ENCODE peak calls at places on chromosomes 1 and 21, in seven cellular contexts. One of them, this sample, is unnamed.

GRCh38 chr1:180211860-180212229 is 18.2 kb upstream of the LHX4 start:
- DNase-seq in HCT116: no peak
- DNase-seq in K562: no peak
- DNase-seq in H1: no peak
- DNase-seq in Panc1: no peak
- DNase-seq in SK-N-SH: no peak
- DNase-seq in GM12878: no peak
- DNase-seq in this sample: no peak

GRCh38 chr1:51916587-51917405 is 38.3 kb upstream of the NRDC start:
- DNase-seq in HCT116: no peak
- DNase-seq in K562: no peak
- DNase-seq in H1: no peak
- DNase-seq in Panc1: no peak
- DNase-seq in SK-N-SH: peak
- DNase-seq in GM12878: no peak
- DNase-seq in this sample: no peak

GRCh38 chr1:240455228-240455821 is 156.6 kb downstream of the GREM2 start:
- DNase-seq in HCT116: no peak
- DNase-seq in K562: no peak
- DNase-seq in H1: no peak
- DNase-seq in Panc1: no peak
- DNase-seq in SK-N-SH: peak
- DNase-seq in GM12878: no peak
- DNase-seq in this sample: no peak

GRCh38 chr1:225554216-225554812 is 98.6 kb downstream of the ENAH start:
- DNase-seq in HCT116: peak
- DNase-seq in K562: peak
- DNase-seq in H1: no peak
- DNase-seq in Panc1: no peak
- DNase-seq in SK-N-SH: peak
- DNase-seq in GM12878: no peak
- DNase-seq in this sample: peak

GRCh38 chr1:78004719-78005346 is at the start of gene DNAJB4:
- DNase-seq in HCT116: peak
- DNase-seq in K562: peak
- DNase-seq in H1: no peak
- DNase-seq in Panc1: peak
- DNase-seq in SK-N-SH: peak
- DNase-seq in GM12878: peak
- DNase-seq in this sample: peak

GRCh38 chr1:15942661-15943514 is 33.0 kb downstream of the ZBTB17 start:
- DNase-seq in HCT116: no peak
- DNase-seq in K562: peak
- DNase-seq in H1: no peak
- DNase-seq in Panc1: no peak
- DNase-seq in SK-N-SH: no peak
- DNase-seq in GM12878: no peak
- DNase-seq in this sample: no peak

GRCh38 chr1:223364685-223365382 is 858 bp upstream of the SUSD4 start:
- DNase-seq in HCT116: no peak
- DNase-seq in K562: peak
- DNase-seq in H1: no peak
- DNase-seq in Panc1: no peak
- DNase-seq in SK-N-SH: no peak
- DNase-seq in GM12878: no peak
- DNase-seq in this sample: no peak

GRCh38 chr1:212024469-212025149 is 10.7 kb downstream of the INTS7 start:
- DNase-seq in HCT116: no peak
- DNase-seq in K562: no peak
- DNase-seq in H1: no peak
- DNase-seq in Panc1: no peak
- DNase-seq in SK-N-SH: no peak
- DNase-seq in GM12878: no peak
- DNase-seq in this sample: no peak

GRCh38 chr1:68178821-68179490 is 53.4 kb downstream of the WLS start:
- DNase-seq in HCT116: no peak
- DNase-seq in K562: no peak
- DNase-seq in H1: no peak
- DNase-seq in Panc1: peak
- DNase-seq in SK-N-SH: no peak
- DNase-seq in GM12878: peak
- DNase-seq in this sample: no peak

GRCh38 chr1:58932820-58933598 is 149.2 kb upstream of the JUN start:
- DNase-seq in HCT116: peak
- DNase-seq in K562: no peak
- DNase-seq in H1: no peak
- DNase-seq in Panc1: peak
- DNase-seq in SK-N-SH: no peak
- DNase-seq in GM12878: no peak
- DNase-seq in this sample: peak

GRCh38 chr1:45968941-45969666 is 163.3 kb downstream of the PIK3R3 start:
- DNase-seq in HCT116: no peak
- DNase-seq in K562: no peak
- DNase-seq in H1: no peak
- DNase-seq in Panc1: no peak
- DNase-seq in SK-N-SH: no peak
- DNase-seq in GM12878: no peak
- DNase-seq in this sample: peak

GRCh38 chr1:36351222-36351977 is 28.0 kb upstream of the EVA1B start:
- DNase-seq in HCT116: peak
- DNase-seq in K562: no peak
- DNase-seq in H1: no peak
- DNase-seq in Panc1: no peak
- DNase-seq in SK-N-SH: peak
- DNase-seq in GM12878: no peak
- DNase-seq in this sample: no peak

GRCh38 chr1:41102653-41103052 is 81.1 kb upstream of the SLFNL1 start:
- DNase-seq in HCT116: no peak
- DNase-seq in K562: no peak
- DNase-seq in H1: no peak
- DNase-seq in Panc1: no peak
- DNase-seq in SK-N-SH: no peak
- DNase-seq in GM12878: no peak
- DNase-seq in this sample: no peak

GRCh38 chr21:39669976-39670671 is 57.4 kb downstream of the B3GALT5 start:
- DNase-seq in HCT116: no peak
- DNase-seq in K562: no peak
- DNase-seq in H1: no peak
- DNase-seq in Panc1: no peak
- DNase-seq in SK-N-SH: no peak
- DNase-seq in GM12878: no peak
- DNase-seq in this sample: no peak

GRCh38 chr1:221310180-221310579 is 430.9 kb downstream of the HLX start:
- DNase-seq in HCT116: no peak
- DNase-seq in K562: no peak
- DNase-seq in H1: no peak
- DNase-seq in Panc1: no peak
- DNase-seq in SK-N-SH: no peak
- DNase-seq in GM12878: no peak
- DNase-seq in this sample: no peak

GRCh38 chr1:85450832-85451231 is 14.1 kb downstream of the DDAH1 start:
- DNase-seq in HCT116: peak
- DNase-seq in K562: no peak
- DNase-seq in H1: no peak
- DNase-seq in Panc1: no peak
- DNase-seq in SK-N-SH: no peak
- DNase-seq in GM12878: no peak
- DNase-seq in this sample: no peak

GRCh38 chr1:14113841-14114567 is 414.0 kb downstream of the PRDM2 start:
- DNase-seq in HCT116: no peak
- DNase-seq in K562: peak
- DNase-seq in H1: peak
- DNase-seq in Panc1: no peak
- DNase-seq in SK-N-SH: peak
- DNase-seq in GM12878: no peak
- DNase-seq in this sample: no peak

GRCh38 chr1:21397813-21398188 is 42.1 kb upstream of the NBPF3 start:
- DNase-seq in HCT116: no peak
- DNase-seq in K562: peak
- DNase-seq in H1: no peak
- DNase-seq in Panc1: no peak
- DNase-seq in SK-N-SH: no peak
- DNase-seq in GM12878: no peak
- DNase-seq in this sample: no peak
- TF ChIP-seq SIN3A in HCT116: no peak
- TF ChIP-seq SIN3A in K562: no peak
- TF ChIP-seq SIN3A in H1: no peak
- TF ChIP-seq SIN3A in Panc1: no peak
- TF ChIP-seq SIN3A in SK-N-SH: no peak
- TF ChIP-seq SIN3A in GM12878: no peak
- TF ChIP-seq SIN3A in this sample: no peak

GRCh38 chr21:18147678-18148077 is 97.0 kb upstream of the CHODL start:
- DNase-seq in HCT116: no peak
- DNase-seq in K562: no peak
- DNase-seq in H1: no peak
- DNase-seq in Panc1: no peak
- DNase-seq in SK-N-SH: no peak
- DNase-seq in GM12878: no peak
- DNase-seq in this sample: no peak

GRCh38 chr21:18153063-18153462 is 91.6 kb upstream of the CHODL start:
- DNase-seq in HCT116: no peak
- DNase-seq in K562: no peak
- DNase-seq in H1: no peak
- DNase-seq in Panc1: no peak
- DNase-seq in SK-N-SH: no peak
- DNase-seq in GM12878: no peak
- DNase-seq in this sample: no peak

GRCh38 chr21:18155508-18156193 is 89.0 kb upstream of the CHODL start:
- DNase-seq in HCT116: no peak
- DNase-seq in K562: no peak
- DNase-seq in H1: no peak
- DNase-seq in Panc1: no peak
- DNase-seq in SK-N-SH: no peak
- DNase-seq in GM12878: no peak
- DNase-seq in this sample: no peak

DNA sequence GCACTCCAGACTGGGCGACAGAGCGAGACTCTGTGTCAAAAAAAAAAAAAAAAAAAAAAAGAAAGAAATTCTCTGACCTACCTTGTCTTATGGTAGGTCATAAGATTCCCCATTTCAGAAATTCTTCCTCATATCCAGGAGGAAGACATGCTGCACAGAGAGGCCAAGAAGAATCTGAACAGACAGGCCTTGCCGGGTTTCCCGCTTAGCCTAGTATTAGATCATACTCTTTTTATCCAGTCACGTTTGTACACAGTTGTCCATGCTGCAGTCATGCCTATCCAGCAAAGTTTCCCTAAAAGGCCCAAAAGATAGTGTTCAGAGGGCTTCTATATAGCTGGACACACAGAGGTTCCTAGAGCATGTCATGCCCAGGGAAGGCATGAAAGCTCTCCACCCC is 93.6 kb upstream of the CHODL start:
- DNase-seq in HCT116: no peak
- DNase-seq in K562: no peak
- DNase-seq in H1: no peak
- DNase-seq in Panc1: no peak
- DNase-seq in SK-N-SH: no peak
- DNase-seq in GM12878: no peak
- DNase-seq in this sample: no peak
- TF ChIP-seq SIN3A in HCT116: no peak
- TF ChIP-seq SIN3A in K562: no peak
- TF ChIP-seq SIN3A in H1: no peak
- TF ChIP-seq SIN3A in Panc1: no peak
- TF ChIP-seq SIN3A in SK-N-SH: no peak
- TF ChIP-seq SIN3A in GM12878: no peak
- TF ChIP-seq SIN3A in this sample: no peak

GRCh38 chr1:204077979-204078696 is 5.2 kb downstream of the SOX13 start:
- DNase-seq in HCT116: no peak
- DNase-seq in K562: no peak
- DNase-seq in H1: peak
- DNase-seq in Panc1: no peak
- DNase-seq in SK-N-SH: no peak
- DNase-seq in GM12878: no peak
- DNase-seq in this sample: peak
- TF ChIP-seq SIN3A in HCT116: no peak
- TF ChIP-seq SIN3A in K562: no peak
- TF ChIP-seq SIN3A in H1: no peak
- TF ChIP-seq SIN3A in Panc1: no peak
- TF ChIP-seq SIN3A in SK-N-SH: no peak
- TF ChIP-seq SIN3A in GM12878: no peak
- TF ChIP-seq SIN3A in this sample: no peak

GRCh38 chr1:198667796-198668195 is 29.0 kb downstream of the PTPRC start:
- DNase-seq in HCT116: no peak
- DNase-seq in K562: no peak
- DNase-seq in H1: no peak
- DNase-seq in Panc1: no peak
- DNase-seq in SK-N-SH: no peak
- DNase-seq in GM12878: no peak
- DNase-seq in this sample: no peak

GRCh38 chr1:198669771-198670170 is 30.9 kb downstream of the PTPRC start:
- DNase-seq in HCT116: no peak
- DNase-seq in K562: no peak
- DNase-seq in H1: no peak
- DNase-seq in Panc1: no peak
- DNase-seq in SK-N-SH: no peak
- DNase-seq in GM12878: no peak
- DNase-seq in this sample: no peak

GRCh38 chr1:198671136-198671535 is 32.3 kb downstream of the PTPRC start:
- DNase-seq in HCT116: no peak
- DNase-seq in K562: no peak
- DNase-seq in H1: no peak
- DNase-seq in Panc1: no peak
- DNase-seq in SK-N-SH: no peak
- DNase-seq in GM12878: no peak
- DNase-seq in this sample: no peak

GRCh38 chr1:198667186-198667585 is 28.3 kb downstream of the PTPRC start:
- DNase-seq in HCT116: no peak
- DNase-seq in K562: no peak
- DNase-seq in H1: no peak
- DNase-seq in Panc1: no peak
- DNase-seq in SK-N-SH: no peak
- DNase-seq in GM12878: no peak
- DNase-seq in this sample: no peak

DNA sequence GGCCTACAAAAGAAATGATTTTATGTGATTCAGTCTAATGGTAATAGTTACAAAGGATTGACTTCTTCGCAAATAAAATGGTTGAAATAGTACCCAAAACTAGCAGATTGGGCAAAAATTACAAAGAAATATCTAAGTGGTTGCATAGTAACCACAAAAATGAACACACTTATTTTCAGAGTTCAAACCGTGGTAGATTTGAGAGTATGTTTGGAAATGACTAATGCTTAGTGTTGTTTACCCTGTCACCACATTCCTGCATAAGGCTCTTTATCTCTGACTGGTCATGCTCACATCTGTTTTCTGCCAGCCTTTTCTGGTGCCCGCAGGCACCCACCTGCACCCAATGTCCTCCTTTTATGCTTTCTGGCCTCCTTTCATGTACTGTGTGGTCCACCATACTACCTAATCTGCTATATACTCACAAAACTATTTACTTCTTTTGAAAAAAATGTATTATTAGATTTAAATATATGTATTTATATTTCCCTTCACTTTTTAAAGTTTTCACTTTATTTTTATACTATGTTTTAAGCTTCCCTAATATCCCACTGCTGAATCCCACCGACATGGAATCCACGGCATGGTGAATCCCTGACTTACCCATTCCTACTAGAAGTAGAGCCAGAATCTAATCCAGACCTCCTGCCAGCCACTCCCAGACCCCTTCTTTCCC is 30.3 kb downstream of the PTPRC start:
- DNase-seq in HCT116: peak
- DNase-seq in K562: peak
- DNase-seq in H1: no peak
- DNase-seq in Panc1: no peak
- DNase-seq in SK-N-SH: peak
- DNase-seq in GM12878: peak
- DNase-seq in this sample: peak
- TF ChIP-seq SIN3A in HCT116: no peak
- TF ChIP-seq SIN3A in K562: no peak
- TF ChIP-seq SIN3A in H1: no peak
- TF ChIP-seq SIN3A in Panc1: no peak
- TF ChIP-seq SIN3A in SK-N-SH: peak
- TF ChIP-seq SIN3A in GM12878: no peak
- TF ChIP-seq SIN3A in this sample: no peak

This sample was measured in HepG2.